ENCODE peak calls at places on chromosomes 6 and 20, in four cellular contexts. One of them, this sample, is unnamed.

GRCh38 chr20:8163543-8163942 is 31.5 kb downstream of the PLCB1 start:
- DNase-seq in AG09319: no peak
- DNase-seq in NCI-H2171: no peak
- DNase-seq in progenitor cell of endocrine pancreas: no peak
- DNase-seq in this sample: no peak

GRCh38 chr6:163170294-163170883 is 244.1 kb upstream of the QKI start:
- DNase-seq in AG09319: no peak
- DNase-seq in NCI-H2171: no peak
- DNase-seq in progenitor cell of endocrine pancreas: no peak
- DNase-seq in this sample: no peak

GRCh38 chr6:118551063-118551672 is 3.1 kb downstream of the PLN start:
- DNase-seq in AG09319: peak
- DNase-seq in NCI-H2171: peak
- DNase-seq in progenitor cell of endocrine pancreas: no peak
- DNase-seq in this sample: peak

GRCh38 chr20:8334641-8335040 is 202.6 kb downstream of the PLCB1 start:
- DNase-seq in AG09319: no peak
- DNase-seq in NCI-H2171: no peak
- DNase-seq in progenitor cell of endocrine pancreas: no peak
- DNase-seq in this sample: no peak

GRCh38 chr20:39394461-39394860 is 432.3 kb downstream of the DHX35 start:
- DNase-seq in AG09319: no peak
- DNase-seq in NCI-H2171: no peak
- DNase-seq in progenitor cell of endocrine pancreas: no peak
- DNase-seq in this sample: no peak

GRCh38 chr6:24824142-24824755 is 25.5 kb upstream of the ARMH2 start:
- DNase-seq in AG09319: no peak
- DNase-seq in NCI-H2171: peak
- DNase-seq in progenitor cell of endocrine pancreas: no peak
- DNase-seq in this sample: no peak

GRCh38 chr6:136962661-136963060 is 40.6 kb downstream of the SLC35D3 start:
- DNase-seq in AG09319: no peak
- DNase-seq in NCI-H2171: peak
- DNase-seq in progenitor cell of endocrine pancreas: no peak
- DNase-seq in this sample: no peak

GRCh38 chr6:135739288-135739687 is 112.2 kb upstream of the PDE7B start:
- DNase-seq in AG09319: no peak
- DNase-seq in NCI-H2171: no peak
- DNase-seq in progenitor cell of endocrine pancreas: no peak
- DNase-seq in this sample: no peak

GRCh38 chr6:140541288-140541687 is 1166.8 kb upstream of the CITED2 start:
- DNase-seq in AG09319: no peak
- DNase-seq in NCI-H2171: no peak
- DNase-seq in progenitor cell of endocrine pancreas: no peak
- DNase-seq in this sample: no peak

GRCh38 chr6:5085638-5086293 is 625 bp downstream of the PPP1R3G start:
- DNase-seq in AG09319: no peak
- DNase-seq in NCI-H2171: no peak
- DNase-seq in progenitor cell of endocrine pancreas: peak
- DNase-seq in this sample: no peak

GRCh38 chr20:47070176-47070575 is 175.5 kb downstream of the EYA2 start:
- DNase-seq in AG09319: no peak
- DNase-seq in NCI-H2171: no peak
- DNase-seq in progenitor cell of endocrine pancreas: no peak
- DNase-seq in this sample: no peak

GRCh38 chr6:45445749-45446454 is 68.2 kb upstream of the SUPT3H start:
- DNase-seq in AG09319: peak
- DNase-seq in NCI-H2171: no peak
- DNase-seq in progenitor cell of endocrine pancreas: no peak
- DNase-seq in this sample: peak

GRCh38 chr20:45456632-45457031 is 12.9 kb upstream of the WFDC2 start:
- DNase-seq in AG09319: no peak
- DNase-seq in NCI-H2171: no peak
- DNase-seq in progenitor cell of endocrine pancreas: no peak
- DNase-seq in this sample: no peak

GRCh38 chr6:140050232-140050995 is 676.0 kb upstream of the CITED2 start:
- DNase-seq in AG09319: no peak
- DNase-seq in NCI-H2171: no peak
- DNase-seq in progenitor cell of endocrine pancreas: no peak
- DNase-seq in this sample: peak

GRCh38 chr6:149948011-149948410 is 6.2 kb downstream of the ULBP2 start:
- DNase-seq in AG09319: no peak
- DNase-seq in NCI-H2171: no peak
- DNase-seq in progenitor cell of endocrine pancreas: no peak
- DNase-seq in this sample: no peak

GRCh38 chr6:79334674-79335073 is 100.2 kb upstream of the HMGN3 start:
- DNase-seq in AG09319: no peak
- DNase-seq in NCI-H2171: no peak
- DNase-seq in progenitor cell of endocrine pancreas: no peak
- DNase-seq in this sample: no peak

GRCh38 chr20:62637521-62638054 is 4.7 kb upstream of the SLCO4A1 start:
- DNase-seq in AG09319: no peak
- DNase-seq in NCI-H2171: no peak
- DNase-seq in progenitor cell of endocrine pancreas: no peak
- DNase-seq in this sample: no peak

GRCh38 chr20:10357974-10358373 is 76.0 kb downstream of the MKKS start:
- DNase-seq in AG09319: no peak
- DNase-seq in NCI-H2171: no peak
- DNase-seq in progenitor cell of endocrine pancreas: no peak
- DNase-seq in this sample: no peak

GRCh38 chr6:66866801-66867200 is 1159.8 kb upstream of the EYS start:
- DNase-seq in AG09319: no peak
- DNase-seq in NCI-H2171: no peak
- DNase-seq in progenitor cell of endocrine pancreas: no peak
- DNase-seq in this sample: no peak

GRCh38 chr20:37356387-37356786 is 10.4 kb downstream of the SRC start:
- DNase-seq in AG09319: no peak
- DNase-seq in NCI-H2171: no peak
- DNase-seq in progenitor cell of endocrine pancreas: no peak
- DNase-seq in this sample: no peak

GRCh38 chr20:50085481-50086365 is 27.2 kb downstream of the UBE2V1 start:
- DNase-seq in AG09319: peak
- DNase-seq in NCI-H2171: peak
- DNase-seq in progenitor cell of endocrine pancreas: no peak
- DNase-seq in this sample: no peak